ENCODE peak calls at places on chromosomes 5 and 9, in ten cellular contexts. Y is lung; J is activated CD4-positive, alpha-beta memory T cell treated with anti-CD3 and anti-CD28 coated beads, Interleukin-2, amount 10 ng/mL, durations not matched to agents 7 days and 5 days; F is GF-D8; B is lower lobe of right lung; U is ELR; T is COR-L47; A is anterior cingulate cortex; E is transverse colon; N is bronchial epithelial cell. W is an unnamed sample.

GRCh38 chr5:80254767-80255424 is 952 bp downstream of the SERINC5 start:
- DNase-seq in U (peak), Y (no peak), J (peak), T (no peak), N (peak), F (peak), A (no peak), E (no peak), B (no peak), W (peak)

GRCh38 chr5:9105851-9106250 is 440.0 kb downstream of the SEMA5A start:
- DNase-seq in J (no peak), F (no peak), N (peak), U (peak), A (no peak), B (no peak), Y (no peak), T (no peak), E (no peak), W (no peak)

GRCh38 chr9:107847977-107848376 is 358.4 kb upstream of the KLF4 start:
- DNase-seq in Y (no peak), E (no peak), T (no peak), U (peak), F (no peak), A (no peak), B (no peak), N (peak), J (no peak), W (peak)

GRCh38 chr5:174078416-174078815 is 32.9 kb downstream of the NSG2 start:
- DNase-seq in E (no peak), J (no peak), Y (no peak), T (no peak), B (no peak), F (no peak), U (no peak), A (no peak), N (no peak), W (no peak)

GRCh38 chr5:172841258-172841657 is 7.2 kb downstream of the ERGIC1 start:
- DNase-seq in U (no peak), N (no peak), B (no peak), F (no peak), J (no peak), A (no peak), E (no peak), Y (no peak), T (peak), W (no peak)

GRCh38 chr5:9251379-9251980 is 294.4 kb downstream of the SEMA5A start:
- DNase-seq in B (no peak), E (no peak), U (peak), N (peak), Y (no peak), J (no peak), A (no peak), F (no peak), T (no peak), W (peak)

GRCh38 chr9:104301770-104302169 is 202.3 kb upstream of the OR13F1 start:
- DNase-seq in Y (no peak), U (no peak), A (no peak), B (no peak), J (no peak), E (no peak), N (no peak), F (no peak), T (peak), W (no peak)

GRCh38 chr5:171484460-171484899 is 65.0 kb downstream of the FGF18 start:
- DNase-seq in J (peak), T (no peak), B (no peak), U (peak), E (peak), A (no peak), Y (no peak), N (no peak), F (no peak), W (peak)

GRCh38 chr5:2917524-2917923 is 166.0 kb upstream of the IRX2 start:
- DNase-seq in N (no peak), E (no peak), U (no peak), Y (peak), F (no peak), J (no peak), T (no peak), A (no peak), B (no peak), W (no peak)